ENCODE peak calls at places on chromosomes 7 and 10, in six cellular contexts. U is Peyer's patch; D is globus pallidus; R is endodermal cell; N is stimulated activated CD4-positive, alpha-beta T cell treated with anti-CD3 and anti-CD28 coated beads, Interleukin-1b, Interleukin-23, amount 100 ng/mL, for 4 hours; X is activated CD8-positive, alpha-beta T cell treated with anti-CD3 and anti-CD28 coated beads for 36 hours. K is an unnamed sample.

GRCh38 chr7:727104-727805 is at the start of gene PRKAR1B:
- DNase-seq in U (peak; percentile 42), D (peak; percentile 3), R (peak; percentile 80), N (peak; percentile 57), X (peak; percentile 65), K (peak; percentile 22)

GRCh38 chr7:3267928-3268690 is 32.9 kb upstream of the SDK1 start:
- DNase-seq in U (no peak), D (no peak), R (no peak), N (no peak), X (no peak), K (no peak)

GRCh38 chr7:138400400-138400886 is 59.6 kb upstream of the TRIM24 start:
- DNase-seq in U (no peak), D (no peak), R (no peak), N (no peak), X (no peak), K (no peak)

GRCh38 chr10:28679941-28680752 is 2.8 kb downstream of the BAMBI start:
- DNase-seq in U (no peak), D (peak; percentile 31), R (no peak), N (no peak), X (peak; percentile 25), K (no peak)

GRCh38 chr7:22386206-22386858 is 29.4 kb upstream of the RAPGEF5 start:
- DNase-seq in U (no peak), D (no peak), R (no peak), N (no peak), X (no peak), K (no peak)

GRCh38 chr10:92914478-92915066 is 66.3 kb downstream of the EXOC6 start:
- DNase-seq in U (peak; percentile 51), D (peak; percentile 34), R (peak; percentile 85), N (peak; percentile 3), X (peak; percentile 68), K (peak; percentile 47)

GRCh38 chr10:125264752-125265578 is 104.6 kb upstream of the CTBP2 start:
- DNase-seq in U (no peak), D (no peak), R (peak; percentile 54), N (no peak), X (no peak), K (no peak)

GRCh38 chr10:86648706-86649426 is 5.5 kb upstream of the OPN4 start:
- DNase-seq in U (no peak), D (no peak), R (peak; percentile 49), N (no peak), X (no peak), K (no peak)

GRCh38 chr10:120950103-120950561 is 99.0 kb downstream of the WDR11 start:
- DNase-seq in U (no peak), D (no peak), R (peak; percentile 86), N (no peak), X (no peak), K (no peak)

GRCh38 chr10:50351483-50352146 is 100.3 kb upstream of the ASAH2 start:
- DNase-seq in U (no peak), D (no peak), R (no peak), N (no peak), X (no peak), K (no peak)

GRCh38 chr7:20140278-20141058 is 76.7 kb downstream of the MACC1 start:
- DNase-seq in U (no peak), D (no peak), R (no peak), N (no peak), X (no peak), K (no peak)

GRCh38 chr7:98250789-98251188 is 1.2 kb downstream of the TECPR1 start:
- DNase-seq in U (peak; percentile 51), D (no peak), R (no peak), N (no peak), X (peak; percentile 75), K (peak; percentile 67)

K was measured in Jurkat, Clone E6-1.